ENCODE peak calls at places on chromosomes 4 and X, in six cellular contexts. O is HCT116, I is heart left ventricle, S is A549, Z is esophagus squamous epithelium, R is SK-N-SH. L is an unnamed sample.

GRCh38 chr4:180169394-180169793 is 2073.8 kb upstream of the TENM3 start:
- DNase-seq in O (no peak), R (no peak), S (no peak), Z (no peak), I (no peak), L (no peak)

GRCh38 chr4:170068438-170069128 is 21.2 kb downstream of the AADAT start:
- DNase-seq in O (no peak), Z (no peak), S (no peak), R (no peak), I (no peak), L (no peak)

GRCh38 chr4:156778606-156779005 is 193.0 kb downstream of the PDGFC start:
- DNase-seq in Z (no peak), O (no peak), I (no peak), S (no peak), R (no peak), L (peak)

GRCh38 chr4:41142946-41143720 is 71.2 kb downstream of the APBB2 start:
- DNase-seq in I (peak), R (no peak), Z (no peak), S (no peak), O (no peak), L (peak)

GRCh38 chr4:123127218-123127617 is 204.8 kb upstream of the NUDT6 start:
- DNase-seq in Z (no peak), O (no peak), R (no peak), I (no peak), S (no peak), L (peak)

GRCh38 chr4:24928708-24929107 is 15.9 kb upstream of the CCDC149 start:
- DNase-seq in Z (no peak), I (no peak), S (no peak), R (no peak), O (no peak), L (no peak)

GRCh38 chr4:43716721-43717395 is 731.8 kb downstream of the KCTD8 start:
- DNase-seq in O (no peak), S (no peak), I (no peak), R (no peak), Z (no peak), L (no peak)

GRCh38 chrX:57286507-57287251 is at the start of gene FAAH2:
- DNase-seq in R (no peak), O (peak), I (no peak), S (peak), Z (no peak), L (no peak)

GRCh38 chr4:1080961-1081688 is 32.2 kb downstream of the RNF212 start:
- DNase-seq in I (no peak), O (no peak), Z (no peak), S (peak), R (no peak), L (peak)

DNA sequence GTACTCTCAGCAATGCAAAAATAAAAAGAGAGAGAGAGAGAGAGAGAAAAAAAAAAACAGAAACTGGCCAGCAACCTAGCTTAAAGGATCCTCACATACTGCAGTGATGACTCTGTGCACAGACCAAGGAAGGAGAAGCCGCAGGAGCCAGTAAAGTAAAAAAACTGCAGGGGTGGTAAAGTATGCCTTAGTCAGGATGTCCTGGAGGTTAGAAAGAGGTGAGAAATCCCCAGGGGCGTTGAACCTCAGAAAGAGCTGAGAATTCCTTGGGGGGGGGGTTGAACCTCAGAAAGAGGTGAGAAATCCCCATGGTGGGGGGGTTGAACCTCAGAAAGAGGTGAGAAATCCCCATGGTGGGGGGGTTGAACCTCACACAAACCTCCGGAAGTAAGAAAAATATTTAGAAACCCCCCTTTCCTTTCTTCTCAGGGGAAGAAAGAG is 48.0 kb downstream of the MAGEA9 start:
- DNase-seq in O (no peak), I (no peak), Z (no peak), S (no peak), R (no peak), L (peak)
- H3K4me3 ChIP-seq in O (no peak), I (no peak), Z (no peak), S (no peak), R (no peak), L (no peak)

GRCh38 chr4:47913328-47913727 is 1.1 kb downstream of the NFXL1 start:
- DNase-seq in S (no peak), I (no peak), Z (no peak), R (peak), O (no peak), L (peak)

GRCh38 chr4:47914219-47914925 is at the start of gene NFXL1:
- DNase-seq in I (peak), Z (peak), R (peak), S (peak), O (peak), L (peak)

GRCh38 chr4:47914926-47915237 is 499 bp upstream of the NFXL1 start:
- DNase-seq in I (no peak), S (no peak), R (no peak), Z (no peak), O (no peak), L (no peak)

GRCh38 chr4:47915378-47915777 is 995 bp upstream of the NFXL1 start:
- DNase-seq in I (no peak), R (no peak), O (no peak), S (no peak), Z (no peak), L (no peak)

DNA sequence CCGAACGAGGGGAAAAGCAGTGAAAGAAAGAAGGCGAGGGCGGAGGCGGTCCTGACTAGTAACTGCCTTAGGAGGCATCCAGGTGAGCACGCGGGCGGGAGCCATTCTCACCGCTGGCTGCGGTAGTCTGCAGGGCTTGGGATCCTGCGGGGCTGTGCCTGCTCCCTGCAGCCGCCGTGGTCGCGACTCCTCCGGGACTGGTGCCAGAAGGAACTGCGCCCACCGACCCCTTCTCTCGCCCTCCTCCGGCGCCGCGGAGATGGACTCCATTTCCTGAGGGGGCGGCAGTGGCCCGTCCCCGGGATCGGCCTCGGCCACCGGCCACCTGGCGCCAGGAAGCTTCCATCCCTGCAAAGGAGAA is 545 bp downstream of the NFXL1 start:
- DNase-seq in Z (no peak), I (peak), O (no peak), S (peak), R (no peak), L (no peak)
- TF ChIP-seq CTCF in Z (no peak), I (no peak), O (no peak), S (no peak), R (no peak), L (no peak)

DNA sequence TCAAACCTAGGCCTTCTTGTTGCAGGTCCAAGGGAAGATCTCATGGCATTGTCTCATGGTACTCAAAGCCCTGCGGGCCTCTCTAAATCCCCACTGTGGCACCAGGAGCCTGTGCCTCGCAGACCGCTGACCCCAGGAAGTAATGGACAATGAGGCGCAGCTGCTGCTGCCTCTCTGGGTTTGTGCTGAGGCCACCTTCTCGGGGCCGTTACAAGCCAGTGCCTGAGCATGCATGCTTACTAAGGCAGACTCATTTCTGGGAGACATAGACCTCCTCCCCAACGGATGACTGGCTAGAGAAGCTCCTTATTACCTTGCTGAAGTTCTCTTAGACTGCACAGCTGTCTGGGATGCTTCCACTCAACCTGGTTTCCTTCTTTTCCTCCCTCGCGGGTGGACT is 1.3 kb downstream of the BDH2 start:
- DNase-seq in S (no peak), O (no peak), Z (no peak), I (no peak), R (no peak), L (peak)
- H3K4me3 ChIP-seq in S (no peak), O (no peak), Z (no peak), I (peak), R (peak), L (no peak)

DNA sequence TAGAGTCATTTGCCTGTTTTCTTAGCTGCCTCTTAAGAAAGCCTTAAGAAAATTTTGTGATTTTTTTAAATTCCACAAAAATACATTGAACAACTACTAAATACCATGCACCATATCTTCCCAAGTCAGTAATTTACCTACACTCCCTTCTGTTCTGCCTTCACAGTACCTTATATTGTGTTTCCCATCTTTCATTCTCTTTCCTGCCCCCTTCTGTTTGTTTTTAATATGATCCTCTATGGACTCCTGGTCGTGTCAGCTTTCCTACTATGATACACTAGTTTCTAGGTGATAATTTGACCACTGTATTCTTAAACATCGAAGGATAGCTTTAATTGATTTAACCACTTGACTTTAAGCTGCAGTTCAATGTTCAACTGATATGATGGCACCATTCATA is 297.7 kb upstream of the HAND2 start:
- DNase-seq in S (no peak), I (no peak), R (no peak), Z (no peak), O (peak), L (peak)
- TF ChIP-seq CTCF in S (no peak), I (peak), R (peak), Z (no peak), O (no peak), L (peak)

GRCh38 chr4:81470456-81471327 is 1.0 kb downstream of the RASGEF1B start:
- DNase-seq in O (no peak), Z (peak), R (no peak), I (peak), S (no peak), L (no peak)

GRCh38 chr4:81471361-81472248 is at the start of gene RASGEF1B:
- DNase-seq in I (peak), S (peak), Z (peak), R (peak), O (no peak), L (peak)

GRCh38 chr4:81469774-81470455 is 1.8 kb downstream of the RASGEF1B start:
- DNase-seq in S (no peak), I (no peak), Z (no peak), O (no peak), R (no peak), L (no peak)

GRCh38 chr4:81472249-81473085 is 760 bp upstream of the RASGEF1B start:
- DNase-seq in S (peak), R (peak), O (no peak), I (no peak), Z (peak), L (peak)

GRCh38 chr4:81473086-81473396 is 1.3 kb upstream of the RASGEF1B start:
- DNase-seq in O (no peak), Z (no peak), I (no peak), R (no peak), S (no peak), L (no peak)
- H3K4me3 ChIP-seq in O (no peak), Z (no peak), I (no peak), R (no peak), S (no peak), L (no peak)